ENCODE peak calls at places on chromosomes 11 and 22, in four cellular contexts. B, M, O and F are unnamed samples.

GRCh38 chr22:22712092-22712658 is 67.8 kb downstream of the GGTLC2 start:
- DNase-seq in B (no peak), M (no peak), O (no peak), F (no peak)

GRCh38 chr11:95363710-95364109 is 132.7 kb upstream of the SESN3 start:
- DNase-seq in B (peak), M (no peak), O (no peak), F (no peak)

GRCh38 chr11:64287676-64288352 is 2.2 kb downstream of the GPR137 start:
- DNase-seq in B (no peak), M (no peak), O (no peak), F (no peak)

GRCh38 chr11:113773092-113773415 is 438 bp downstream of the ZW10 start:
- DNase-seq in B (peak), M (peak), O (no peak), F (no peak)

GRCh38 chr11:16098827-16099226 is 257.5 kb downstream of the SOX6 start:
- DNase-seq in B (no peak), M (no peak), O (no peak), F (no peak)

GRCh38 chr22:24593810-24594568 is 1.1 kb upstream of the LRRC75B start:
- DNase-seq in B (peak), M (no peak), O (no peak), F (peak)

GRCh38 chr11:69243496-69244200 is 50.3 kb upstream of the MYEOV start:
- DNase-seq in B (no peak), M (no peak), O (no peak), F (no peak)

GRCh38 chr11:75576445-75577049 is 14.5 kb downstream of the SERPINH1 start:
- DNase-seq in B (no peak), M (no peak), O (peak), F (no peak)

GRCh38 chr22:37544955-37545702 is 15.2 kb upstream of the CDC42EP1 start:
- DNase-seq in B (peak), M (no peak), O (no peak), F (peak)

GRCh38 chr11:35136311-35136710 is 2.7 kb upstream of the CD44 start:
- DNase-seq in B (no peak), M (no peak), O (no peak), F (no peak)

GRCh38 chr22:27489265-27489675 is 312.3 kb downstream of the MN1 start:
- DNase-seq in B (peak), M (no peak), O (no peak), F (peak)

GRCh38 chr11:32583451-32584271 is at the start of gene EIF3M:
- DNase-seq in B (peak), M (peak), O (peak), F (peak)
- TF ChIP-seq REST in B (no peak), M (no peak), O (no peak), F (peak)

GRCh38 chr22:47059701-47060161 is 297.3 kb downstream of the TBC1D22A start:
- DNase-seq in B (no peak), M (no peak), O (peak), F (no peak)
- TF ChIP-seq TAF1 in B (no peak), M (no peak), O (no peak), F (no peak)

GRCh38 chr11:20854214-20854613 is 184.8 kb downstream of the NELL1 start:
- DNase-seq in B (no peak), M (no peak), O (no peak), F (no peak)
- TF ChIP-seq REST in B (peak), M (no peak), O (peak), F (peak)

DNA sequence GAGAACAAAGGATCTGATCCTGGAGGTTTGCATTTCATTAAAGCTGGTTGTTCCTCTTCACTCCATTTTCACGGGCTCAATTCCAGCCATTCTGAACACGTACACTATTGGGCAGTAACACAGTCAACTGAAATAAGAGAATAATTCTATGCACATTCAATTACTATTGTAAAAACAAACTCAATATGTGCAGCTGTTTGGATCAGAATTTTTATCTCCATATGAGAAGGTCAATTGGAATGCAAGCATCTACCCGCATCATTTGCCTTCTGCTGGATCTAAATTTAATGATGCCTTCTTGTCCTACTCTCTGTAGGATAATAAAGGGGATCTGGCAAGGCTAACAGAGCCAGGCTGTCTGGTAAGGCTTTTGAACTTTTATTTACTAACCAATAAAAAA is 562.8 kb upstream of the CCDC179 start:
- DNase-seq in B (no peak), M (no peak), O (no peak), F (no peak)
- TF ChIP-seq TAF1 in B (no peak), M (no peak), O (no peak), F (no peak)

GRCh38 chr11:45580399-45580798 is 85.0 kb downstream of the CHST1 start:
- DNase-seq in B (no peak), M (no peak), O (no peak), F (no peak)
- TF ChIP-seq REST in B (peak), M (peak), O (peak), F (peak)

GRCh38 chr11:45994421-45995341 is 72.2 kb downstream of the LARGE2 start:
- DNase-seq in B (no peak), M (peak), O (no peak), F (peak)
- TF ChIP-seq TAF1 in B (no peak), M (peak), O (no peak), F (no peak)

DNA sequence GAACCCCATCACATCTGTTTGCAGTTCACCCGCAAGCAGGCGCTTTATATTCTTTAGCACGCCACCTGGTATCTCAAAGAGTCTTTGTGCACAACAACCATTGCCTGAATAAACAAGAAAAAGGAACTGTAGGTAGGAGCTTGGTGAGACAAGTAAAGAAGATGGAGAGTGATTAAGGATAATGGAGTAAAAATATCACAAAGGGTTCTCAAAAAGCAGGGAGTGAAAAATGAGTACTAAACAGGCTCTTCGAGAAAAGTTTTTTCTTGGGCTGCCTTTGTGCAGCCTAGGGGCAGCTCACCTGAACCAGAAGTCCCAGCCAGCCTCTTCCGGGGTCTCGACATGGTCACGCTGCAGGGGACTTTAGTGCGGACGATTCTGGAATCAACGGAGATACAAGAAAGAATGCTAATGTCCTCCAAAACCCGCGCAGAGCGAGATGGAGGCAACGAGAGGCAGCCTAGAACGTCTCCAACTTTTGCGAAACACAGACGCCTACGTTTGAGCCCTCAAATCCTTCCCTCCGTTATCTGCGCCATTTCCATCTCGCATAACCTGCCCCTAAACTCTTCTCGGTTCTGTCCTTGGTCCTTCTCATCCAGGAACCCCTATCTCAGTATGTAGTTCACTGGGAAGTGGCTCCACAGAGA is 488 bp downstream of the THYN1 start:
- DNase-seq in B (no peak), M (no peak), O (no peak), F (peak)
- TF ChIP-seq REST in B (no peak), M (no peak), O (peak), F (peak)